ENCODE peak calls at places on chromosomes 5 and 9, in seven cellular contexts. X, P, S, U, T, Z and V are unnamed samples.
A peak's percentile ranks its signal among the peaks of the same experiment; 100 is the strongest.

GRCh38 chr9:110578896-110579752 is at the start of gene SVEP1:
- DNase-seq in Z (peak; percentile 83), T (peak; percentile 78), X (no peak), P (peak; percentile 74), U (peak; percentile 14), S (no peak), V (no peak)

GRCh38 chr5:171926311-171926710 is 80.1 kb downstream of the FBXW11 start:
- DNase-seq in X (no peak), U (no peak), P (no peak), Z (no peak), T (no peak), S (no peak), V (no peak)

GRCh38 chr9:92247296-92247695 is 46.2 kb downstream of the IARS1 start:
- DNase-seq in X (no peak), S (no peak), T (no peak), P (peak; percentile 94), Z (no peak), U (no peak), V (no peak)

GRCh38 chr5:80761966-80762365 is 107.2 kb upstream of the DHFR start:
- DNase-seq in T (no peak), U (no peak), Z (no peak), P (peak; percentile 17), X (no peak), S (no peak), V (no peak)

GRCh38 chr5:91381774-91382492 is 1.2 kb downstream of the ARRDC3 start:
- DNase-seq in T (peak; percentile 94), S (peak; percentile 73), U (peak; percentile 70), X (peak; percentile 69), P (peak; percentile 81), Z (peak; percentile 93), V (peak; percentile 93)

GRCh38 chr5:144421411-144421810 is 250.7 kb downstream of the KCTD16 start:
- DNase-seq in U (peak; percentile 29), S (no peak), P (peak; percentile 51), T (no peak), X (no peak), Z (no peak), V (no peak)

GRCh38 chr9:133527444-133527920 is 2.7 kb upstream of the MYMK start:
- DNase-seq in S (no peak), X (no peak), T (peak; percentile 54), P (peak; percentile 33), U (no peak), Z (no peak), V (no peak)

GRCh38 chr5:172451771-172452197 is 2.5 kb downstream of the SH3PXD2B start:
- DNase-seq in T (peak; percentile 27), U (peak; percentile 24), P (peak; percentile 89), X (peak; percentile 21), S (no peak), Z (no peak), V (no peak)

GRCh38 chr9:123290764-123291163 is 22.4 kb upstream of the STRBP start:
- DNase-seq in S (no peak), T (no peak), P (no peak), U (no peak), Z (no peak), X (no peak), V (no peak)

GRCh38 chr5:116942622-116943021 is 368.0 kb upstream of the SEMA6A start:
- DNase-seq in S (no peak), Z (no peak), T (no peak), U (no peak), P (no peak), X (no peak), V (no peak)

GRCh38 chr5:126508962-126509279 is 85.7 kb downstream of the GRAMD2B start:
- DNase-seq in P (peak; percentile 73), Z (no peak), S (no peak), U (no peak), T (no peak), X (no peak), V (peak; percentile 4)

GRCh38 chr9:134406366-134407122 is 80.3 kb downstream of the RXRA start:
- DNase-seq in U (peak; percentile 27), T (no peak), Z (peak; percentile 75), X (no peak), P (no peak), S (no peak), V (no peak)

GRCh38 chr5:172336666-172337310 is 53.2 kb upstream of the UBTD2 start:
- DNase-seq in X (no peak), P (peak; percentile 10), Z (no peak), S (peak; percentile 83), T (no peak), U (no peak), V (no peak)

GRCh38 chr5:140869555-140869886 is 764 bp downstream of the PCDHA11 start:
- DNase-seq in P (no peak), Z (no peak), U (peak; percentile 19), T (no peak), S (peak; percentile 56), X (no peak), V (no peak)

GRCh38 chr5:79173626-79174025 is 62.0 kb downstream of the BHMT start:
- DNase-seq in Z (no peak), P (no peak), X (no peak), U (no peak), T (no peak), S (no peak), V (no peak)

GRCh38 chr5:151092750-151093149 is 11.9 kb upstream of the TNIP1 start:
- DNase-seq in S (no peak), P (peak; percentile 82), Z (no peak), X (peak; percentile 82), T (no peak), U (peak; percentile 60), V (no peak)

GRCh38 chr5:179558912-179559279 is 8.5 kb downstream of the RUFY1 start:
- DNase-seq in X (no peak), S (no peak), P (peak; percentile 29), Z (no peak), U (peak; percentile 66), T (no peak), V (no peak)

GRCh38 chr5:117041926-117042595 is 467.4 kb upstream of the SEMA6A start:
- DNase-seq in T (no peak), U (no peak), X (no peak), P (no peak), S (no peak), Z (no peak), V (no peak)

GRCh38 chr5:135599421-135600140 is 20.8 kb upstream of the CXCL14 start:
- DNase-seq in P (no peak), X (no peak), T (no peak), Z (no peak), U (no peak), S (no peak), V (no peak)

GRCh38 chr5:69211200-69211599 is 21.8 kb downstream of the CENPH start:
- DNase-seq in P (no peak), T (no peak), X (no peak), S (no peak), Z (no peak), U (no peak), V (no peak)

GRCh38 chr5:65137631-65138030 is 344.1 kb downstream of the ADAMTS6 start:
- DNase-seq in U (peak; percentile 33), X (no peak), S (no peak), Z (no peak), T (no peak), P (no peak), V (no peak)

GRCh38 chr9:19985081-19985480 is 196.2 kb upstream of the SLC24A2 start:
- DNase-seq in T (no peak), S (no peak), Z (no peak), U (no peak), X (no peak), P (no peak), V (no peak)

GRCh38 chr5:146409081-146409671 is 38.0 kb upstream of the TCERG1 start:
- DNase-seq in X (no peak), U (no peak), T (no peak), Z (no peak), P (peak; percentile 14), S (no peak), V (no peak)

GRCh38 chr5:1089621-1090040 is 22.2 kb downstream of the SLC12A7 start:
- DNase-seq in T (no peak), U (no peak), P (no peak), X (no peak), Z (no peak), S (no peak), V (no peak)

GRCh38 chr5:124371121-124371706 is 375.2 kb downstream of the ZNF608 start:
- DNase-seq in S (no peak), X (no peak), Z (peak; percentile 42), T (no peak), U (no peak), P (peak; percentile 88), V (no peak)

GRCh38 chr5:92800360-92800759 is 780.7 kb downstream of the NR2F1-AS1 start:
- DNase-seq in P (peak; percentile 98), Z (no peak), U (no peak), X (peak; percentile 30), T (no peak), S (peak; percentile 40), V (no peak)

GRCh38 chr9:95181226-95181818 is 136.2 kb downstream of the FANCC start:
- DNase-seq in T (no peak), X (no peak), U (no peak), Z (no peak), S (peak; percentile 19), P (no peak), V (peak; percentile 52)

GRCh38 chr5:143685416-143685815 is 126.5 kb upstream of the HMHB1 start:
- DNase-seq in S (no peak), U (no peak), Z (no peak), T (no peak), X (no peak), P (peak; percentile 27), V (no peak)

GRCh38 chr9:23117621-23118020 is 671.0 kb downstream of the DMRTA1 start:
- DNase-seq in P (peak; percentile 79), S (no peak), U (peak; percentile 15), Z (no peak), X (peak; percentile 71), T (no peak), V (no peak)

GRCh38 chr9:94941211-94941875 is 214.8 kb downstream of the AOPEP start:
- DNase-seq in Z (no peak), P (no peak), T (no peak), X (no peak), U (peak; percentile 48), S (no peak), V (no peak)

GRCh38 chr5:127934791-127935256 is 148.7 kb upstream of the SLC12A2 start:
- DNase-seq in S (no peak), U (peak; percentile 98), P (peak; percentile 87), Z (no peak), X (peak; percentile 95), T (no peak), V (no peak)